ENCODE peak calls at places on chromosome 18, in six cellular contexts. One of them, this sample, is unnamed. For H3K4me1, the result is how much of the 10 kb centered on the place peaks cover.

GRCh38 chr18:77482190-77482928 is 232.7 kb downstream of the GALR1 start:
- DNase-seq in psoas muscle: no peak
- DNase-seq in aorta: no peak
- DNase-seq in neuronal stem cell: no peak
- DNase-seq in fibroblast of lung: no peak
- DNase-seq in CD8-positive, alpha-beta T cell: no peak
- DNase-seq in this sample: no peak

GRCh38 chr18:8960740-8961657 is 141.5 kb upstream of the NDUFV2 start:
- DNase-seq in psoas muscle: no peak
- DNase-seq in aorta: no peak
- DNase-seq in neuronal stem cell: no peak
- DNase-seq in fibroblast of lung: peak
- DNase-seq in CD8-positive, alpha-beta T cell: no peak
- DNase-seq in this sample: peak

GRCh38 chr18:23883277-23883790 is 131.2 kb upstream of the TTC39C start:
- DNase-seq in psoas muscle: peak
- DNase-seq in aorta: no peak
- DNase-seq in neuronal stem cell: no peak
- DNase-seq in fibroblast of lung: no peak
- DNase-seq in CD8-positive, alpha-beta T cell: no peak
- DNase-seq in this sample: peak

GRCh38 chr18:73962251-73962650 is 185.4 kb downstream of the FBXO15 start:
- DNase-seq in psoas muscle: no peak
- DNase-seq in aorta: no peak
- DNase-seq in neuronal stem cell: no peak
- DNase-seq in fibroblast of lung: peak
- DNase-seq in CD8-positive, alpha-beta T cell: no peak
- DNase-seq in this sample: no peak

GRCh38 chr18:8799593-8799992 is 94.2 kb downstream of the MTCL1 start:
- DNase-seq in psoas muscle: no peak
- DNase-seq in aorta: no peak
- DNase-seq in neuronal stem cell: no peak
- DNase-seq in fibroblast of lung: no peak
- DNase-seq in CD8-positive, alpha-beta T cell: no peak
- DNase-seq in this sample: no peak

GRCh38 chr18:46622999-46623398 is 34.0 kb downstream of the LOXHD1 start:
- DNase-seq in psoas muscle: no peak
- DNase-seq in aorta: no peak
- DNase-seq in neuronal stem cell: no peak
- DNase-seq in fibroblast of lung: peak
- DNase-seq in CD8-positive, alpha-beta T cell: no peak
- DNase-seq in this sample: no peak

GRCh38 chr18:37778417-37779165 is 213.0 kb upstream of the CELF4 start:
- DNase-seq in psoas muscle: peak
- DNase-seq in aorta: peak
- DNase-seq in neuronal stem cell: peak
- DNase-seq in fibroblast of lung: no peak
- DNase-seq in CD8-positive, alpha-beta T cell: no peak
- DNase-seq in this sample: peak

GRCh38 chr18:23584019-23584970 is 2.0 kb downstream of the NPC1 start:
- DNase-seq in psoas muscle: no peak
- DNase-seq in aorta: no peak
- DNase-seq in neuronal stem cell: no peak
- DNase-seq in fibroblast of lung: no peak
- DNase-seq in CD8-positive, alpha-beta T cell: no peak
- DNase-seq in this sample: no peak

GRCh38 chr18:23805898-23806297 is 116.6 kb downstream of the LAMA3 start:
- DNase-seq in psoas muscle: no peak
- DNase-seq in aorta: no peak
- DNase-seq in neuronal stem cell: no peak
- DNase-seq in fibroblast of lung: peak
- DNase-seq in CD8-positive, alpha-beta T cell: no peak
- DNase-seq in this sample: no peak

GRCh38 chr18:2933995-2934394 is 78.9 kb downstream of the LPIN2 start:
- DNase-seq in psoas muscle: no peak
- DNase-seq in aorta: no peak
- DNase-seq in neuronal stem cell: no peak
- DNase-seq in fibroblast of lung: no peak
- DNase-seq in CD8-positive, alpha-beta T cell: no peak
- DNase-seq in this sample: no peak

GRCh38 chr18:36850527-36851201 is 21.7 kb downstream of the KIAA1328 start:
- DNase-seq in psoas muscle: no peak
- DNase-seq in aorta: no peak
- DNase-seq in neuronal stem cell: no peak
- DNase-seq in fibroblast of lung: peak
- DNase-seq in CD8-positive, alpha-beta T cell: no peak
- DNase-seq in this sample: no peak

DNA sequence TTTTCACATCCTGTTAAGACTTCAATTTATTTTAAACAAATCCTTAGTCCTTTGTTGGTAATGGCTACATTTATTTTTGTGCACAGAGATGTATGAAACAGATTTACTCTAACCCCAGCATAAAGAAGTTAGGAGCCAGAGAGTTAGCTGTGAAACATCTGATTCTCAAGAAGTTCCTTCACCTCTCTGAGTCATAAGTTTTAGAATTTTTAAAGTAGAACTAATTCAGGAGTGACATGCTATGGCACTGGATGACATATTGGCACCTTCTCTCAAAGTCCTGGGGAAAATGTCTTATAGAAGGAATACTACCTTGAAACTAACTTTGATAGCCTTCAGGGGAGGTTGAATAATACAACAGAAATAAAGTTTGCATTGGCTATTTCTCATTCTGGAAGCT is 6.4 kb upstream of the DSG2 start:
- DNase-seq in psoas muscle: no peak
- DNase-seq in aorta: no peak
- DNase-seq in neuronal stem cell: no peak
- DNase-seq in fibroblast of lung: no peak
- DNase-seq in CD8-positive, alpha-beta T cell: no peak
- DNase-seq in this sample: no peak
- H3K4me1 ChIP-seq in psoas muscle: under half
- H3K4me1 ChIP-seq in aorta: under half
- H3K4me1 ChIP-seq in neuronal stem cell: under half
- H3K4me1 ChIP-seq in fibroblast of lung: under half
- H3K4me1 ChIP-seq in CD8-positive, alpha-beta T cell: under half
- H3K4me1 ChIP-seq in this sample: under half

DNA sequence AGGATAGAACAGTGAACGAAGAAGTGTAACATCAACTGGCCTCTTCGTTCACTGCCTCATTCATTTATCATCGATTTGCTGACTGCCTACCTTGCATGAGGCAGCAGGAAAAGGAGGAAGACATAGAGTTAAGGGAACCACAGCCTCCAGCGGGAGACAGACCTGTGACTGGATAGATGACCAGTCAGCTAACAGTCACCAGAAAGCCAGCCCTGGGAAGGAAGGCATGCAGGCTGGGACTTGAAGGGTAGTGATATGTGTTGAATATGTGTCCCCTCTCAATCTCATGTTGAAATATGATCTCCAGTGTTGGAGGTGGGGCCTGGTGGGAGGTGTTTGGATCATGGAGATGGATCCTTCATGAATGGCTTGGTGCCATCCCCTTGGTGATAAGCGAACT is 58.3 kb downstream of the CTIF start:
- DNase-seq in psoas muscle: no peak
- DNase-seq in aorta: no peak
- DNase-seq in neuronal stem cell: no peak
- DNase-seq in fibroblast of lung: no peak
- DNase-seq in CD8-positive, alpha-beta T cell: no peak
- DNase-seq in this sample: no peak
- H3K4me1 ChIP-seq in psoas muscle: half or more
- H3K4me1 ChIP-seq in aorta: under half
- H3K4me1 ChIP-seq in neuronal stem cell: under half
- H3K4me1 ChIP-seq in fibroblast of lung: under half
- H3K4me1 ChIP-seq in CD8-positive, alpha-beta T cell: under half
- H3K4me1 ChIP-seq in this sample: under half

GRCh38 chr18:5770176-5770575 is 125.1 kb downstream of the TMEM200C start:
- DNase-seq in psoas muscle: no peak
- DNase-seq in aorta: no peak
- DNase-seq in neuronal stem cell: no peak
- DNase-seq in fibroblast of lung: no peak
- DNase-seq in CD8-positive, alpha-beta T cell: no peak
- DNase-seq in this sample: no peak
- H3K4me1 ChIP-seq in psoas muscle: under half
- H3K4me1 ChIP-seq in aorta: under half
- H3K4me1 ChIP-seq in neuronal stem cell: under half
- H3K4me1 ChIP-seq in fibroblast of lung: under half
- H3K4me1 ChIP-seq in CD8-positive, alpha-beta T cell: under half
- H3K4me1 ChIP-seq in this sample: under half

DNA sequence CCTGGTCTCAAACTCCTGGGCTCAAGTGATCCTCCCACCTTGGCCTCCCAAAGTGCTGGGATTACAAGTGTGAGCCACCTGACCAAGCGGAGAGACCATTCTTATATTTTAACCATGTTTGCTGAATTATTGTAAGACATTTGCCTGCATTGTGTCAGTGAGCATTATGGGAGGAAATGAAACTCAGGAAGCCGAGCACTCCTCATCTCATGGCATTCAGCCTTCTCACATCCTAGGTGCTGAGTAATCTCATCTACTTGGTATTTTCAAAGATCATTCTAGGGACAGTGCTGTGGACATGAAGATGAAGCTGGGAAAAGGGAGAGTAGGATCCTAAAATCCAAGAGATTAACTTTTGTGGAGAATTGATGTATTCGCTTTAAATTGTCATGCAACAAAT is 66.1 kb downstream of the NAPG start:
- DNase-seq in psoas muscle: no peak
- DNase-seq in aorta: no peak
- DNase-seq in neuronal stem cell: no peak
- DNase-seq in fibroblast of lung: no peak
- DNase-seq in CD8-positive, alpha-beta T cell: no peak
- DNase-seq in this sample: no peak
- H3K4me1 ChIP-seq in psoas muscle: under half
- H3K4me1 ChIP-seq in aorta: under half
- H3K4me1 ChIP-seq in neuronal stem cell: under half
- H3K4me1 ChIP-seq in fibroblast of lung: under half
- H3K4me1 ChIP-seq in CD8-positive, alpha-beta T cell: under half
- H3K4me1 ChIP-seq in this sample: under half

This sample was measured in right lobe of liver.